ENCODE peak calls at places on chromosomes 13 and 19, in five cellular contexts. P is right lobe of liver, W is tibial nerve, M is GM23248, A is tibial artery. E is an unnamed sample.

GRCh38 chr13:25169951-25170553 is 2.0 kb downstream of the AMER2 start:
- DNase-seq in P (no peak), M (no peak), A (no peak), W (no peak), E (no peak)

GRCh38 chr13:65090191-65090590 is 2139.9 kb downstream of the PCDH9 start:
- DNase-seq in A (no peak), W (no peak), M (no peak), P (no peak), E (no peak)

GRCh38 chr13:45104294-45104693 is 16.0 kb upstream of the GTF2F2 start:
- DNase-seq in A (no peak), W (no peak), P (no peak), M (no peak), E (no peak)

GRCh38 chr13:95156208-95156607 is 145.0 kb downstream of the ABCC4 start:
- DNase-seq in P (no peak), A (no peak), W (no peak), M (peak; percentile 42), E (no peak)

GRCh38 chr13:75364131-75364713 is 117.7 kb downstream of the TBC1D4 start:
- DNase-seq in M (no peak), W (no peak), A (no peak), P (no peak), E (no peak)

GRCh38 chr19:41753159-41753558 is 2.2 kb upstream of the CEACAM6 start:
- DNase-seq in W (peak; percentile 7), A (no peak), M (peak; percentile 52), P (no peak), E (peak; percentile 35)

GRCh38 chr13:73449258-73449657 is 390.5 kb downstream of the KLF5 start:
- DNase-seq in W (no peak), M (no peak), A (no peak), P (no peak), E (no peak)

GRCh38 chr13:20174656-20175405 is 14.0 kb upstream of the GJA3 start:
- DNase-seq in M (peak; percentile 100), W (peak; percentile 75), P (no peak), A (peak; percentile 82), E (peak; percentile 42)

GRCh38 chr19:6773323-6773931 is 919 bp downstream of the VAV1 start:
- DNase-seq in A (no peak), M (no peak), P (peak; percentile 61), W (no peak), E (peak; percentile 41)

GRCh38 chr13:90055121-90055520 is 1292.4 kb upstream of the MIR17HG start:
- DNase-seq in W (no peak), A (no peak), P (no peak), M (peak; percentile 12), E (no peak)

GRCh38 chr19:51480590-51480989 is 2.3 kb downstream of the CEACAM18 start:
- DNase-seq in A (no peak), W (no peak), M (peak; percentile 33), P (no peak), E (no peak)

GRCh38 chr13:106033634-106034033 is 501.8 kb downstream of the EFNB2 start:
- DNase-seq in W (no peak), M (peak; percentile 76), A (no peak), P (no peak), E (no peak)

GRCh38 chr19:51490676-51491075 is 10.9 kb downstream of the SIGLEC12 start:
- DNase-seq in M (no peak), W (no peak), A (no peak), P (no peak), E (no peak)

GRCh38 chr13:39407786-39408185 is 195.2 kb downstream of the LHFPL6 start:
- DNase-seq in P (no peak), A (no peak), W (no peak), M (no peak), E (no peak)

GRCh38 chr13:80342541-80343371 is 1.8 kb upstream of the SPRY2 start:
- DNase-seq in W (peak; percentile 80), A (peak; percentile 91), P (peak; percentile 91), M (peak; percentile 86), E (peak; percentile 91)

GRCh38 chr19:3057275-3057714 is 5.0 kb downstream of the TLE5 start:
- DNase-seq in M (peak; percentile 58), A (peak; percentile 95), P (peak; percentile 94), W (peak; percentile 69), E (peak; percentile 88)

GRCh38 chr19:6126335-6126974 is 9.0 kb upstream of the ACSBG2 start:
- DNase-seq in W (no peak), M (peak; percentile 70), P (no peak), A (no peak), E (no peak)

GRCh38 chr19:4053423-4054324 is 13.0 kb downstream of the ZBTB7A start:
- DNase-seq in A (no peak), W (no peak), P (no peak), M (peak; percentile 2), E (no peak)

GRCh38 chr13:26619321-26619720 is 61.8 kb downstream of the WASF3 start:
- DNase-seq in P (no peak), A (no peak), W (no peak), M (peak; percentile 91), E (no peak)

GRCh38 chr19:15926484-15926883 is 7.8 kb downstream of the CYP4F11 start:
- DNase-seq in W (no peak), P (peak; percentile 91), A (no peak), M (no peak), E (no peak)

GRCh38 chr19:42335374-42335936 is 10.0 kb downstream of the MEGF8 start:
- DNase-seq in A (no peak), P (no peak), W (no peak), M (no peak), E (no peak)

GRCh38 chr19:39832341-39833083 is 1.4 kb downstream of the DYRK1B start:
- DNase-seq in M (peak; percentile 33), A (no peak), W (no peak), P (no peak), E (no peak)

GRCh38 chr13:29583073-29583785 is 12.3 kb downstream of the SLC7A1 start:
- DNase-seq in M (peak; percentile 90), W (no peak), A (no peak), P (no peak), E (no peak)

GRCh38 chr13:111338841-111339240 is 18.4 kb downstream of the TEX29 start:
- DNase-seq in A (no peak), W (no peak), M (no peak), P (no peak), E (no peak)

GRCh38 chr19:55070755-55071502 is 4.7 kb upstream of the EPS8L1 start:
- DNase-seq in A (no peak), P (no peak), M (peak; percentile 72), W (no peak), E (no peak)

GRCh38 chr13:98216135-98216565 is 39.1 kb upstream of the RNF113B start:
- DNase-seq in W (no peak), M (peak; percentile 96), A (peak; percentile 87), P (no peak), E (peak; percentile 39)

GRCh38 chr19:38035515-38036495 is 128.8 kb downstream of the SIPA1L3 start:
- DNase-seq in M (peak; percentile 73), W (no peak), P (no peak), A (peak; percentile 71), E (no peak)

GRCh38 chr19:9431475-9431874 is 3.9 kb downstream of the ZNF266 start:
- DNase-seq in A (no peak), P (no peak), W (no peak), M (peak; percentile 46), E (peak; percentile 35)

GRCh38 chr13:30863796-30864195 is 42.3 kb upstream of the MEDAG start:
- DNase-seq in M (no peak), P (no peak), A (no peak), W (no peak), E (no peak)

GRCh38 chr13:47976325-47976724 is 24.7 kb downstream of the SUCLA2 start:
- DNase-seq in P (no peak), M (no peak), A (no peak), W (no peak), E (no peak)

GRCh38 chr19:33064117-33064777 is 441 bp downstream of the RHPN2 start:
- DNase-seq in P (peak; percentile 80), A (no peak), M (peak; percentile 30), W (no peak), E (no peak)

GRCh38 chr19:32471095-32471494 is 65.5 kb downstream of the DPY19L3 start:
- DNase-seq in A (no peak), P (no peak), M (no peak), W (no peak), E (peak; percentile 44)

GRCh38 chr19:57947419-57948134 is at the start of gene ZNF256:
- DNase-seq in M (peak; percentile 97), A (peak; percentile 96), P (peak; percentile 94), W (peak; percentile 84), E (peak; percentile 96)
- H3K4me1 ChIP-seq in M (peaks cover 8% of the 10 kb centered on the region), A (peaks cover 13% of the 10 kb centered on the region), P (peaks cover 5% of the 10 kb centered on the region), W (no peaks in the 10 kb centered on the region), E (peaks cover 49% of the 10 kb centered on the region)

DNA sequence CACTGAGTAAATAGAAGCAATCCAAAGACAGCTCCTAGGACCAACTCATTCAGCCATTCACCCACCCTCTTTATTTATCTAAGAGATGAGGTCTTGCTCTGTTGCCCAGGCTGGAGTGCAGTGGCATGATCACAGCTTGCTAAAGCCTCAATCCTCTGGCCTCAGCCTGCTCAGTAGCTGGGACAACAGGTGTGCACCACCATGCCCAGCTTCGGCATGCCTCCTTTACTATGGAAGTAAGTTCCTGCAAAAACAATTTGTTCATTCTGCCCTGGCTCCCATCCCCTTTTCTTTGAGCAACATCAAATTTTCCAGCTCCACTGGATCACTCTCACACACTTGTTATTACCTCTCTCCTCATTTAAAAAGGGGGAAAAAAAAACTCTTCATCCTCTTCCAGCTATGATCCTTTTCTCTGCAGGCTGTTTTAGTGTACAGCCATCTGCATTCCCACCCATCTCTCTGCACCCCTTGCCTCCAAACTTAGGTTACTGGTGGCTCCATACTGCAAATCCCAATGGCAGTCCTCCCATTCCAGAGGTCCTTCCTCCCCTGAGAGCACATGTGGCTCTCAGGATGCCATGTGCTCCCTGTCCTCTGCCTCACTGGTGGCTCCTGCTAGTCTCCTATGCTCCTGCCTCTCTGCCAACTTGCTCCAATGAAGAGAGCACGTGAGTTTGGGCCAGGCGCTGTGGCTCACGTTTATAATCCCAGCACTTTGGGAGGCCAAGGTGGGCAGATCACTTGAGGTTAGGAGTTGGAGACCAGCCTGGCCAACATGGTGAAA is 2.2 kb downstream of the ELOF1 start:
- DNase-seq in M (no peak), P (no peak), W (no peak), A (no peak), E (no peak)
- H3K4me1 ChIP-seq in M (peaks cover 5% of the 10 kb centered on the region), P (peaks cover 16% of the 10 kb centered on the region), W (peaks cover 16% of the 10 kb centered on the region), A (peaks cover 46% of the 10 kb centered on the region), E (peaks cover 57% of the 10 kb centered on the region)

GRCh38 chr19:36054733-36055686 is at the start of gene WDR62:
- DNase-seq in P (peak; percentile 95), A (peak; percentile 95), M (peak; percentile 98), W (peak; percentile 90), E (peak; percentile 94)
- H3K4me1 ChIP-seq in P (peaks cover 26% of the 10 kb centered on the region), A (peaks cover 9% of the 10 kb centered on the region), M (peaks cover 5% of the 10 kb centered on the region), W (peaks cover 9% of the 10 kb centered on the region), E (peaks cover 21% of the 10 kb centered on the region)

DNA sequence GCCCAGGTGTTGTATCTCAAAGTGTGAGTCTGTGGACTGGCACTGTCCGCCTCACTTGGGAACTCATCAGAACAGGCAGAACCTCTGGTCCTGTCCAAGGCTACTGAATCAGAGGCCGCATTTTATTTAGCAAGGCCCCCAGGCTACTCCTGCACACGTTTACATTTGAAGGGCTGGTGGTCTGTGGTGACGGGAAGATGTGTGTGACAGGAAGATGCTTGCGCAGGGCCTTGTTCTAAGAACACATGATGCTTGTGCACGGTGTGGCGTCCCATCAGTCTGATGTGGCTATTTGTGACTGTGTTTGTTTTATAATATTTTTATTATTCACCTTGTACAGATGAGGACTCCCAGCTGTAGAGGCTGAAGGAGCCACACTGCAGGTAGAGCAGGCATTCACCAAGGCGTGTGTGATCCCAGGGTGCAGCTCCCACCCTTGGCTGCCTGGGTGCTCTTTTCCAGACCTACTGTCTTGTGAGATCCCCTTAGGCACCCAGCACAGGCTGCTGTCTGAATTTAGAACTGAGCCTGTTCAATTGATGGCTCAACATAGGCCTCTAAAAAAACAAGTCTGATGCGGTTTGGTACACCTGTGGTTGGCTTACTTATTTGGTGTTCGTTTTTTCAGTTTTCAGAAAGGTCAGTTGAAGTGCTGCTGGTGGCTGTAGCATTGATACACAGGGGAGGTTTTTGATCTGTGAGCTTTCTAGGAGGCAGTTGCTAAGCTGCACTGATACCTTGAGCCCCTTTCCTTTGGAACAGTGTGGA is 3.1 kb downstream of the SLC25A15 start:
- DNase-seq in A (peak; percentile 34), W (no peak), P (no peak), M (no peak), E (no peak)
- H3K4me1 ChIP-seq in A (peaks cover 8% of the 10 kb centered on the region), W (no peaks in the 10 kb centered on the region), P (peaks cover 42% of the 10 kb centered on the region), M (peaks cover 5% of the 10 kb centered on the region), E (peaks cover 13% of the 10 kb centered on the region)